ENCODE peak calls at places on chromosomes 2 and 18, in seven cellular contexts. C is SJSA1, M is adipocyte, L is fibroblast of lung, R is cardiac muscle cell, J is astrocyte, E is breast epithelium. D is an unnamed sample. For H3K27me3, the result is how much of the 10 kb centered on the place peaks cover.

GRCh38 chr2:239204143-239204875 is 196.5 kb downstream of the HDAC4 start:
- DNase-seq in J (no peak), R (no peak), C (no peak), L (no peak), E (peak), M (no peak), D (peak)

GRCh38 chr2:200442471-200442870 is 67.4 kb downstream of the KCTD18 start:
- DNase-seq in R (peak), E (no peak), M (peak), C (peak), J (peak), L (peak), D (no peak)

GRCh38 chr2:217527586-217528202 is 475.1 kb downstream of the TNS1 start:
- DNase-seq in L (no peak), C (no peak), R (no peak), J (peak), E (no peak), M (peak), D (no peak)

GRCh38 chr2:56001992-56002391 is 78.4 kb upstream of the EFEMP1 start:
- DNase-seq in C (no peak), J (no peak), L (peak), E (no peak), M (peak), R (peak), D (no peak)

GRCh38 chr2:42754776-42755140 is 9.2 kb downstream of the OXER1 start:
- DNase-seq in C (no peak), R (no peak), M (no peak), L (no peak), E (no peak), J (no peak), D (no peak)

GRCh38 chr18:13266208-13267100 is 47.9 kb downstream of the LDLRAD4 start:
- DNase-seq in R (no peak), M (no peak), C (no peak), J (no peak), E (peak), L (no peak), D (no peak)

GRCh38 chr2:158772306-158773078 is 22.6 kb upstream of the DAPL1 start:
- DNase-seq in R (no peak), L (no peak), M (no peak), E (no peak), C (no peak), J (no peak), D (no peak)

GRCh38 chr2:144350151-144350802 is 169.6 kb downstream of the ZEB2 start:
- DNase-seq in R (peak), E (no peak), C (peak), L (peak), J (peak), M (no peak), D (no peak)

GRCh38 chr2:25831744-25832449 is 46.4 kb downstream of the ASXL2 start:
- DNase-seq in M (no peak), L (no peak), J (no peak), C (no peak), R (no peak), E (no peak), D (no peak)

GRCh38 chr2:238382381-238382781 is 44.3 kb upstream of the ASB1 start:
- DNase-seq in E (no peak), L (peak), J (no peak), R (peak), M (peak), C (no peak), D (peak)

GRCh38 chr2:182103531-182103930 is 117.9 kb downstream of the PPP1R1C start:
- DNase-seq in E (no peak), C (no peak), L (no peak), J (no peak), R (no peak), M (peak), D (no peak)

GRCh38 chr2:113829836-113830235 is 60.1 kb upstream of the ACTR3 start:
- DNase-seq in E (no peak), M (no peak), R (no peak), L (no peak), J (no peak), C (no peak), D (no peak)

GRCh38 chr2:237156131-237156856 is 70.6 kb downstream of the COPS8 start:
- DNase-seq in L (peak), E (no peak), R (peak), M (peak), C (peak), J (peak), D (peak)

GRCh38 chr2:200585730-200586643 is at the start of gene AOX1:
- DNase-seq in M (peak), J (peak), C (peak), L (peak), E (no peak), R (peak), D (peak)

GRCh38 chr2:122545821-122546220 is 790.4 kb downstream of the TSN start:
- DNase-seq in M (no peak), R (no peak), C (no peak), L (no peak), J (no peak), E (no peak), D (no peak)

GRCh38 chr2:217325810-217326209 is 465.9 kb upstream of the TNP1 start:
- DNase-seq in J (no peak), L (no peak), R (no peak), E (no peak), C (no peak), M (no peak), D (no peak)

GRCh38 chr2:6443424-6443823 is 422.3 kb downstream of the CMPK2 start:
- DNase-seq in J (peak), R (no peak), C (no peak), M (peak), E (no peak), L (no peak), D (no peak)

GRCh38 chr2:226573158-226573557 is 226.5 kb downstream of the IRS1 start:
- DNase-seq in J (no peak), R (no peak), M (no peak), C (no peak), L (no peak), E (no peak), D (no peak)

GRCh38 chr2:170122883-170123547 is 54.9 kb upstream of the MYO3B start:
- DNase-seq in M (peak), E (no peak), L (peak), J (peak), C (no peak), R (no peak), D (no peak)

GRCh38 chr2:222733846-222734689 is 62.6 kb downstream of the MOGAT1 start:
- DNase-seq in J (no peak), M (peak), E (peak), L (no peak), C (no peak), R (peak), D (no peak)

GRCh38 chr2:696999-697627 is 19.9 kb upstream of the TMEM18 start:
- DNase-seq in J (no peak), E (no peak), L (no peak), M (no peak), R (no peak), C (no peak), D (no peak)

GRCh38 chr2:50291535-50291934 is 740.4 kb downstream of the NRXN1 start:
- DNase-seq in L (no peak), C (no peak), J (no peak), E (no peak), M (no peak), R (no peak), D (no peak)

GRCh38 chr2:95362486-95362885 is 40.0 kb upstream of the FAHD2A start:
- DNase-seq in M (no peak), E (peak), J (no peak), C (no peak), L (no peak), R (no peak), D (peak)

GRCh38 chr2:166404831-166405568 is 29.3 kb upstream of the SCN9A start:
- DNase-seq in L (peak), C (peak), R (no peak), E (no peak), M (peak), J (peak), D (no peak)

GRCh38 chr2:196204991-196205766 is 33.8 kb upstream of the STK17B start:
- DNase-seq in E (no peak), J (no peak), L (peak), R (peak), C (no peak), M (peak), D (no peak)

GRCh38 chr2:26173596-26174482 is 951 bp downstream of the GAREM2 start:
- DNase-seq in E (peak), C (no peak), M (no peak), J (no peak), L (no peak), R (no peak), D (no peak)

GRCh38 chr18:52451252-52451651 is 111.3 kb downstream of the DCC start:
- DNase-seq in C (no peak), E (no peak), R (no peak), J (no peak), L (no peak), M (no peak), D (no peak)

GRCh38 chr2:16737812-16738211 is 72.2 kb upstream of the CYRIA start:
- DNase-seq in J (no peak), E (no peak), R (no peak), L (no peak), M (no peak), C (no peak), D (no peak)

GRCh38 chr2:207318071-207318683 is 152.4 kb upstream of the KLF7 start:
- DNase-seq in E (no peak), R (no peak), M (no peak), J (peak), C (no peak), L (no peak), D (no peak)

GRCh38 chr18:22347624-22348511 is 69.8 kb downstream of the CTAGE1 start:
- DNase-seq in J (no peak), M (peak), L (peak), C (peak), R (peak), E (no peak), D (no peak)

GRCh38 chr18:53906681-53907080 is 317.8 kb downstream of the MBD2 start:
- DNase-seq in C (no peak), J (peak), E (no peak), R (no peak), L (no peak), M (peak), D (no peak)

GRCh38 chr2:120346667-120347358 is 877 bp downstream of the INHBB start:
- DNase-seq in R (peak), L (peak), E (no peak), M (peak), C (no peak), J (peak), D (no peak)

GRCh38 chr2:233094614-233095013 is 34.5 kb downstream of the INPP5D start:
- DNase-seq in J (no peak), L (no peak), C (no peak), M (no peak), E (peak), R (peak), D (no peak)

GRCh38 chr2:43086451-43087221 is 139.8 kb downstream of the ZFP36L2 start:
- DNase-seq in M (peak), E (no peak), L (peak), C (peak), J (peak), R (peak), D (no peak)

GRCh38 chr2:64405476-64406406 is 48.2 kb upstream of the LGALSL start:
- DNase-seq in E (no peak), C (no peak), R (peak), M (peak), L (peak), J (peak), D (no peak)

GRCh38 chr2:105449083-105449482 is 50.2 kb upstream of the FHL2 start:
- DNase-seq in C (no peak), M (no peak), E (no peak), J (no peak), L (no peak), R (no peak), D (peak)

GRCh38 chr2:36469701-36470100 is 114.1 kb downstream of the CRIM1 start:
- DNase-seq in C (no peak), E (no peak), L (no peak), M (no peak), R (no peak), J (no peak), D (no peak)

GRCh38 chr2:145022671-145023330 is 502.9 kb upstream of the ZEB2 start:
- DNase-seq in C (no peak), J (peak), R (peak), L (peak), E (no peak), M (peak), D (no peak)

GRCh38 chr2:185979546-185980071 is 241.0 kb downstream of the FSIP2 start:
- DNase-seq in M (peak), L (peak), C (no peak), J (peak), E (no peak), R (no peak), D (no peak)

GRCh38 chr2:126907671-126908070 is 9.0 kb downstream of the TEX51 start:
- DNase-seq in R (no peak), J (no peak), M (no peak), E (peak), C (no peak), L (no peak), D (no peak)
- H3K27me3 ChIP-seq in R (under half), J (under half), M (under half), E (under half), C (under half), L (under half), D (under half)

GRCh38 chr2:160506371-160507045 is 12.9 kb upstream of the RBMS1 start:
- DNase-seq in J (no peak), L (no peak), M (no peak), C (no peak), E (no peak), R (no peak), D (no peak)

GRCh38 chr2:160505236-160505635 is 11.6 kb upstream of the RBMS1 start:
- DNase-seq in C (no peak), M (no peak), E (no peak), J (no peak), R (no peak), L (no peak), D (no peak)

GRCh38 chr2:160501370-160501769 is 7.8 kb upstream of the RBMS1 start:
- DNase-seq in J (no peak), M (no peak), R (no peak), C (no peak), L (no peak), E (no peak), D (no peak)

GRCh38 chr2:160499865-160500264 is 6.3 kb upstream of the RBMS1 start:
- DNase-seq in R (no peak), L (no peak), E (no peak), C (no peak), J (no peak), M (no peak), D (no peak)

GRCh38 chr2:160502478-160502877 is 8.9 kb upstream of the RBMS1 start:
- DNase-seq in J (no peak), M (no peak), C (no peak), R (no peak), E (no peak), L (no peak), D (no peak)
- H3K27me3 ChIP-seq in J (under half), M (under half), C (under half), R (under half), E (under half), L (under half), D (under half)

DNA sequence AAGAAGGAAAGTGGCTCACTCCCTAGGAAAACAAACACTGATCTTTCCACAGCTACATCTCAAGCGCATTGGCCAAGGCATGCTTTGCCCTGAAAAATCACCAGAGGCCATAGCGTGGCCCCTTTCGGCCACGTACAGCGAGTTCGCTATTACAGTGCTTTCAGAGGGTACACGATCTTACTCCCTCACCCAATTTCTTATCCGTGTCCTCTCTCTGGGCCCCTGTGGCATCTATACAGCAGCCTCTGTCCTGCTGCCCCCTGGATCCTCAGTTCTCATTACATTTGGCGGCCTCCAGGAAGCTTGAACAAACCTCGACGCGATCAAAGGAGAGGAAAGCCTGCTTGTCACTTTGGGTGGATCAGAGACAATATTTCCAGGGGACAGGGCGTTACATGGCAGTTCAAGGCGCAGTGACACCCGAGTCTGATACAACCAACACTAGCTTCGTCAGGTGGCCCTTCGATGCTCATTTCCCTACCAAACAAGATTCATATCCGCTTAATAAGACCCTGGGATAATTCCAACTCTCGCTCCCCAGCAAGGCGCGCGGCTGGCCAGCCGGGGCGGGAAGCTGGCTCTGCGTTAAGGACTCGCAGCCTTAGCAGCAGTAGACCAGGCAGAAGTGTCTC is 929 bp downstream of the SKOR2 start:
- DNase-seq in E (no peak), J (no peak), R (no peak), L (no peak), C (no peak), M (no peak), D (no peak)
- H3K27me3 ChIP-seq in E (half or more), J (half or more), R (half or more), L (half or more), C (half or more), M (half or more), D (half or more)

DNA sequence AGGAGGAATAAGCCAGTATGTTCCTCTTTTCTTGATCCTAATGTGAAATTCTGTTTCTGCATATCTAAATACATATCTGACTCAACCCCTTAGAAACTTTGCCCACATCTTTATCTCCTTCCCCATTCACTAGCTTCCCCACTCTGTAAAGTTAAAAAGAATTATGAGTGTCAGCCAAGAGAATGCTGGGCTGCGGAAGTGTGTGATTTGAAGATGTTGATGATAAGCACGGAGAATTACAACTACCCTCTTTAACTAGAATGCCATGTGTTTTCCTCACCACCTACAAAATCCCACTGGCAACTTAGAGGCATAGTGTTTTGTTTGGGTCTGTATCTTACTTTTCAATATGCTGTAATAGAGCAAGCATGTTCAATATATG is 490.4 kb upstream of the FANCL start:
- DNase-seq in C (no peak), J (no peak), R (no peak), M (no peak), L (no peak), E (no peak), D (no peak)
- H3K27me3 ChIP-seq in C (under half), J (under half), R (under half), M (under half), L (under half), E (under half), D (under half)

GRCh38 chr18:79394438-79395307 is 1.1 kb upstream of the NFATC1 start:
- DNase-seq in L (peak), M (peak), R (peak), C (peak), J (peak), E (no peak), D (peak)

GRCh38 chr18:79392226-79392625 is 3.5 kb upstream of the NFATC1 start:
- DNase-seq in M (no peak), E (no peak), R (no peak), C (no peak), L (no peak), J (no peak), D (peak)

GRCh38 chr18:79395308-79395640 is 456 bp upstream of the NFATC1 start:
- DNase-seq in M (no peak), E (no peak), R (no peak), L (no peak), C (no peak), J (no peak), D (peak)

GRCh38 chr18:79393626-79394401 is 1.9 kb upstream of the NFATC1 start:
- DNase-seq in C (peak), J (peak), R (peak), L (peak), M (peak), E (peak), D (peak)

DNA sequence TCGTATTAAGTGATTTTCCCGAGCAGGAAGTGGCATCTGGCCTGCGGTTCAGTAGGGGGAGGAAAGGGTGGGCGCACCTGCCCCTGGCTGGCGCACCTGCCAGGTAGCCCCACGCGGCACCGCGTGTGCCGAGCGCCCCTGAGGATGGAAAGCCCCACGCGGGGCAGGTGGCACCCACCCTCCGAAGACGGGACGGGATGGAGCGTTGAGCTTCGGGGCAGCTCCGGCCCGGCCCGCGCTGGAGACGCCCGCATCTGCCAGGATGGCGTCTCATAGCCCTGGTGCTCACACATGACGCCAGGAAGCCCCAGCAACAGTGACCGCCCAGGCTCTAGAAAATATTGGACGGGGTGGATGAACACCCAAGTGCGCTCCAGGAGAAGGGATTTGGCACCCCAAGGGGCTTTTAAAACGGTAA is 2.5 kb upstream of the NFATC1 start:
- DNase-seq in M (peak), R (peak), E (no peak), C (no peak), L (peak), J (no peak), D (peak)
- H3K27me3 ChIP-seq in M (under half), R (half or more), E (under half), C (under half), L (under half), J (half or more), D (under half)

DNA sequence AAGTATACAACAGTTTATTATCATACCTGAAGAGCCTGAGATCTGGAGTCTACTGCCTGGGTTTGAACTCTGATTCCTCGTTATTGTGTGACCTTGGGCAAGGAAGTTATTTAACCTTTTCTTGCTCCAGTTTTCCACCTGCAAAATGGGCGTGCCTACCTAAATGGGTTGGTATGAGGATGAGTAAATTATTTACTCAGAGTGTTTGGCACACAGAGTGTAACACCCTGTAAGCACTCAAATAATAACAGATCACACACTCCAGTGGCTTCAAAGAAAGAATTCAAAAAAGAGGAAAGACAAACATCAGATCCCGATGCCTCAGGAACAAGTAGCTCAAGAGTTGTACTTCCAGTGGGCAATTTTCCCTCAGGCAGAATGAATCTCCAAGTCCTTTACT is 2.4 kb downstream of the SRD5A2 start:
- DNase-seq in R (no peak), L (no peak), J (no peak), C (no peak), M (no peak), E (no peak), D (no peak)
- H3K27me3 ChIP-seq in R (half or more), L (under half), J (under half), C (under half), M (under half), E (under half), D (half or more)

D was measured in left lung.